ENCODE peak calls at places on chromosome 4, in five cellular contexts. B, O, Y, U and S are unnamed samples.

GRCh38 chr4:12880844-12881243 is 603.3 kb downstream of the RAB28 start:
- DNase-seq in B (no peak), O (no peak), Y (no peak), U (no peak), S (no peak)

GRCh38 chr4:52588771-52589591 is 70.1 kb downstream of the USP46 start:
- DNase-seq in B (no peak), O (peak), Y (no peak), U (peak), S (peak)

GRCh38 chr4:84931961-84932360 is 34.5 kb downstream of the WDFY3 start:
- DNase-seq in B (no peak), O (no peak), Y (no peak), U (no peak), S (no peak)

GRCh38 chr4:1464581-1465171 is 58.4 kb upstream of the NKX1-1 start:
- DNase-seq in B (no peak), O (no peak), Y (no peak), U (no peak), S (no peak)

GRCh38 chr4:13541720-13542576 is 2.4 kb downstream of the NKX3-2 start:
- DNase-seq in B (no peak), O (no peak), Y (no peak), U (no peak), S (no peak)

GRCh38 chr4:183344523-183345255 is 22.5 kb upstream of the CLDN24 start:
- DNase-seq in B (no peak), O (no peak), Y (no peak), U (no peak), S (no peak)

GRCh38 chr4:5893013-5893580 is at the start of gene CRMP1:
- DNase-seq in B (no peak), O (no peak), Y (no peak), U (no peak), S (no peak)

GRCh38 chr4:155304375-155304774 is 72.4 kb downstream of the MAP9 start:
- DNase-seq in B (peak), O (no peak), Y (no peak), U (no peak), S (no peak)

GRCh38 chr4:10521386-10521785 is 64.2 kb upstream of the ZNF518B start:
- DNase-seq in B (no peak), O (no peak), Y (no peak), U (no peak), S (no peak)

GRCh38 chr4:54005475-54005874 is 58.9 kb downstream of the CHIC2 start:
- DNase-seq in B (no peak), O (peak), Y (no peak), U (no peak), S (peak)

GRCh38 chr4:4837316-4837715 is 22.1 kb upstream of the MSX1 start:
- DNase-seq in B (no peak), O (peak), Y (no peak), U (no peak), S (peak)

GRCh38 chr4:5045099-5045498 is 6.2 kb upstream of the STK32B start:
- DNase-seq in B (no peak), O (peak), Y (no peak), U (peak), S (peak)

GRCh38 chr4:25882226-25882625 is 19.4 kb upstream of the SEL1L3 start:
- DNase-seq in B (no peak), O (no peak), Y (no peak), U (no peak), S (no peak)

GRCh38 chr4:125420499-125420898 is 105.7 kb downstream of the FAT4 start:
- DNase-seq in B (no peak), O (no peak), Y (no peak), U (no peak), S (no peak)

GRCh38 chr4:169005453-169006099 is 4.5 kb downstream of the CBR4 start:
- DNase-seq in B (no peak), O (peak), Y (no peak), U (no peak), S (peak)

GRCh38 chr4:3709846-3710441 is 56.2 kb upstream of the ADRA2C start:
- DNase-seq in B (no peak), O (no peak), Y (peak), U (no peak), S (no peak)

GRCh38 chr4:113707013-113707412 is 54.5 kb downstream of the CAMK2D start:
- DNase-seq in B (no peak), O (peak), Y (no peak), U (no peak), S (peak)

GRCh38 chr4:84582302-84582987 is 482 bp upstream of the CDS1 start:
- DNase-seq in B (peak), O (peak), Y (peak), U (peak), S (peak)

GRCh38 chr4:2484169-2484568 is 15.3 kb downstream of the RNF4 start:
- DNase-seq in B (no peak), O (no peak), Y (no peak), U (no peak), S (no peak)

GRCh38 chr4:40354158-40354557 is 19.0 kb downstream of the CHRNA9 start:
- DNase-seq in B (no peak), O (no peak), Y (no peak), U (no peak), S (no peak)

GRCh38 chr4:7719354-7720174 is 220.1 kb downstream of the AFAP1 start:
- DNase-seq in B (peak), O (peak), Y (no peak), U (no peak), S (peak)

GRCh38 chr4:152486414-152487389 is 49.2 kb downstream of the FBXW7 start:
- DNase-seq in B (no peak), O (no peak), Y (no peak), U (no peak), S (no peak)

GRCh38 chr4:2354760-2355159 is 63.7 kb downstream of the ZFYVE28 start:
- DNase-seq in B (no peak), O (no peak), Y (peak), U (no peak), S (no peak)

GRCh38 chr4:100977746-100978397 is 369.5 kb downstream of the PPP3CA start:
- DNase-seq in B (no peak), O (peak), Y (no peak), U (no peak), S (peak)

GRCh38 chr4:139416073-139416673 is 37.7 kb upstream of the RAB33B start:
- DNase-seq in B (peak), O (peak), Y (no peak), U (peak), S (peak)

GRCh38 chr4:11495818-11496217 is 67.1 kb upstream of the HS3ST1 start:
- DNase-seq in B (no peak), O (no peak), Y (no peak), U (no peak), S (no peak)

GRCh38 chr4:152126233-152126632 is 365.4 kb upstream of the GATB start:
- DNase-seq in B (no peak), O (no peak), Y (no peak), U (no peak), S (no peak)

GRCh38 chr4:122826596-122827257 is at the start of gene FGF2:
- DNase-seq in B (peak), O (peak), Y (peak), U (peak), S (peak)

GRCh38 chr4:1952046-1952700 is 56.6 kb downstream of the NELFA start:
- DNase-seq in B (no peak), O (no peak), Y (no peak), U (no peak), S (no peak)

GRCh38 chr4:138910914-138911336 is 104.7 kb upstream of the NOCT start:
- DNase-seq in B (peak), O (peak), Y (peak), U (peak), S (peak)

GRCh38 chr4:76606662-76607265 is 171.7 kb downstream of the SHROOM3 start:
- DNase-seq in B (no peak), O (peak), Y (no peak), U (no peak), S (no peak)

DNA sequence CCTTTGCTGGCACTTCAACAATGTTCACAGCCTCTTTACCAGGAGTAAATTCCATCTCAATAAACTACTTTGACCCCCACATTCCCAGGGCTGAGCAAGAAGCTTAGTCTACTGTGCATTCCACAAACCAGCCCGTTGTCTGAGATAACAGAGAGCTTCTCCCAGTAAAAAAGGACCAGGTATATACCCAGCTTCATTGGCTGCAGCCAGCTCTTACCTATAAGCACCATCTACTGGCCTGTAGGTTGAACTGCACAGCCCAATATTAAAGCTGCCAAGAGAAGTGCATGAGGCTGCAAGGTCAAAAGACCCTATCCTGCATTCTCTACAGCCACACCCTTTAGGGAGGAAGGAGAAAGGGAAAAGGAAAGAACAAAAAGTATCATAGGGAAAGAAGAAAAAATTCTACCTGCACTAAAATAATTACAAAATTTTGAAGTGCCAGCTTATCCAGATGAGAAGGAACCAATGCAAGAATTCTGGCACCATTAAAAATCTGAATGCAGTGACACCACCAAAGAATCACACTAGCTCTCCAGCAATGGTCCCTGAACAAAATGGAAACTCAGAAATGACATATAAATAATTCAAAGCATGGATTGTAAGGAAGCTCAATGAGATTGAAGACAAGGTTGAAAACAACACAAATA is 45.7 kb upstream of the INTU start:
- DNase-seq in B (peak), O (peak), Y (no peak), U (peak), S (peak)
- TF ChIP-seq CTCF in B (peak), O (peak), Y (peak), U (peak), S (peak)

GRCh38 chr4:16278178-16278577 is 51.9 kb upstream of the TAPT1 start:
- DNase-seq in B (no peak), O (no peak), Y (no peak), U (no peak), S (no peak)
- TF ChIP-seq CTCF in B (no peak), O (peak), Y (no peak), U (no peak), S (peak)

GRCh38 chr4:67918428-67918827 is 34.6 kb upstream of the TMPRSS11D start:
- DNase-seq in B (no peak), O (no peak), Y (no peak), U (no peak), S (no peak)
- TF ChIP-seq CTCF in B (peak), O (peak), Y (no peak), U (peak), S (peak)

GRCh38 chr4:22430626-22431025 is 85.2 kb downstream of the ADGRA3 start:
- DNase-seq in B (no peak), O (no peak), Y (no peak), U (no peak), S (no peak)

GRCh38 chr4:22439947-22440346 is 75.9 kb downstream of the ADGRA3 start:
- DNase-seq in B (no peak), O (no peak), Y (no peak), U (no peak), S (no peak)

GRCh38 chr4:22435652-22436051 is 80.2 kb downstream of the ADGRA3 start:
- DNase-seq in B (no peak), O (no peak), Y (no peak), U (no peak), S (no peak)

GRCh38 chr4:22434895-22435294 is 81.0 kb downstream of the ADGRA3 start:
- DNase-seq in B (peak), O (peak), Y (no peak), U (peak), S (peak)
- TF ChIP-seq CTCF in B (no peak), O (peak), Y (no peak), U (peak), S (peak)

DNA sequence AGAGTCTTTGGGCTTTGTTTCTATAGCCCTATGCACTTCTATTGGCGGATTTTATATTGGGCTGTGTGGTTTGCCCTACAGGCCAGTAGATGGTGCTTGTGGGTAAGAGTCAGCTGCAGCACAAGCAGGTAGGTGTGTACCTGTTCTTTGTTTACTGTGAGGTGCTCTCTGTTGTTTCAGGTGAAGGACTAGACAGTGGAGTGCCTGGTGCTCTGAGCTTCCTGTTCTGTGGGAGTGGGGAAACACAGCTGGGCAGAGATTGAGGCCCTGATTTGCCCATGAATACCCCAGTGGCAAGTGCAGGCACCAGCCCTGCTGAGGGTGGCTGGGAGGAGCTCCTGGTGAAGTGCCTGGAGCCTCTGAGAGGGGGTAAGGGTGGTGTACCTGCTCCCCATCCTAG is 26.3 kb upstream of the UCP1 start:
- DNase-seq in B (peak), O (peak), Y (no peak), U (no peak), S (peak)
- TF ChIP-seq CTCF in B (peak), O (peak), Y (peak), U (peak), S (peak)